ENCODE peak calls at places on chromosomes 2 and 18, in seven cellular contexts. A is fibroblast of mammary gland; Z is activated T-cell treated with anti-CD3 and anti-CD28 coated beads for 24 hours; U is NCI-H1092 treated with DMSO at 0.1 percent for 48 hours; H is activated T-helper 1 cell treated with anti-CD3 and anti-CD28 coated beads, Interleukin-2, amount 50 U/mL, for 16 hours; D is ascending aorta; S is activated CD8-positive, alpha-beta memory T cell treated with anti-CD3 and anti-CD28 coated beads, Interleukin-2, amount 50 U/mL, for 4 hours. W is an unnamed sample.

GRCh38 chr2:156405586-156405985 is 30.6 kb upstream of the GPD2 start:
- DNase-seq in H (no peak), D (peak; percentile 65), A (peak; percentile 62), U (no peak), S (no peak), Z (no peak), W (peak; percentile 92)

GRCh38 chr2:180077295-180077906 is 70.3 kb upstream of the CWC22 start:
- DNase-seq in D (no peak), U (peak; percentile 7), H (no peak), Z (no peak), A (peak; percentile 43), S (no peak), W (peak; percentile 63)

GRCh38 chr2:217743980-217744761 is 258.6 kb downstream of the TNS1 start:
- DNase-seq in H (no peak), A (peak; percentile 15), Z (no peak), U (peak; percentile 9), D (no peak), S (no peak), W (no peak)

GRCh38 chr2:159635006-159635746 is 18.8 kb upstream of the BAZ2B start:
- DNase-seq in U (no peak), S (no peak), H (no peak), D (no peak), Z (no peak), A (no peak), W (peak; percentile 4)

GRCh38 chr18:12741351-12741750 is 38.5 kb downstream of the PSMG2 start:
- DNase-seq in Z (no peak), U (no peak), S (no peak), H (no peak), A (peak; percentile 91), D (no peak), W (no peak)

GRCh38 chr18:23591011-23591410 is 4.7 kb upstream of the NPC1 start:
- DNase-seq in U (no peak), Z (no peak), H (no peak), S (no peak), D (no peak), A (peak; percentile 76), W (no peak)

GRCh38 chr2:71659868-71660518 is 206.6 kb downstream of the DYSF start:
- DNase-seq in Z (no peak), A (no peak), H (no peak), D (no peak), S (no peak), U (no peak), W (no peak)

GRCh38 chr2:219748673-219749570 is 121.5 kb downstream of the SLC4A3 start:
- DNase-seq in H (no peak), Z (no peak), A (no peak), S (no peak), U (no peak), D (no peak), W (no peak)

GRCh38 chr2:18614042-18614441 is 24.7 kb upstream of the NT5C1B start:
- DNase-seq in Z (no peak), S (no peak), H (no peak), U (no peak), A (no peak), D (no peak), W (no peak)

GRCh38 chr2:220533485-220533884 is 906.1 kb downstream of the SLC4A3 start:
- DNase-seq in A (peak; percentile 57), D (no peak), Z (no peak), U (no peak), S (no peak), H (no peak), W (peak; percentile 24)

GRCh38 chr2:30492185-30492584 is 45.1 kb downstream of the LCLAT1 start:
- DNase-seq in A (no peak), H (no peak), Z (no peak), S (no peak), U (no peak), D (no peak), W (no peak)

GRCh38 chr2:218083352-218083676 is 14.3 kb downstream of the RUFY4 start:
- DNase-seq in U (no peak), H (no peak), Z (no peak), D (no peak), S (no peak), A (no peak), W (no peak)

GRCh38 chr2:68103656-68104055 is 40.9 kb upstream of the C1D start:
- DNase-seq in U (no peak), S (no peak), Z (no peak), A (peak; percentile 44), H (no peak), D (no peak), W (no peak)

GRCh38 chr18:44715245-44715644 is 34.6 kb downstream of the SETBP1 start:
- DNase-seq in D (no peak), U (peak; percentile 52), Z (no peak), S (no peak), H (no peak), A (peak; percentile 79), W (no peak)

GRCh38 chr18:42446195-42446594 is 491.2 kb downstream of the PIK3C3 start:
- DNase-seq in H (no peak), A (peak; percentile 81), D (no peak), U (no peak), S (no peak), Z (no peak), W (no peak)

GRCh38 chr2:225091336-225091735 is 49.1 kb upstream of the DOCK10 start:
- DNase-seq in S (no peak), D (no peak), A (peak; percentile 99), H (no peak), U (no peak), Z (no peak), W (no peak)

GRCh38 chr18:10546557-10547300 is 20.9 kb downstream of the NAPG start:
- DNase-seq in D (no peak), U (no peak), A (no peak), H (no peak), Z (no peak), S (no peak), W (no peak)

GRCh38 chr2:195356026-195356425 is 301.0 kb upstream of the SLC39A10 start:
- DNase-seq in H (no peak), D (no peak), S (no peak), A (no peak), U (no peak), Z (no peak), W (no peak)

GRCh38 chr2:152050915-152051314 is 47.9 kb downstream of the CACNB4 start:
- DNase-seq in H (no peak), S (no peak), Z (no peak), U (no peak), D (no peak), A (no peak), W (peak; percentile 37)

GRCh38 chr2:179218848-179219594 is 45.6 kb downstream of the SESTD1 start:
- DNase-seq in Z (peak; percentile 38), H (no peak), U (peak; percentile 50), D (peak; percentile 88), S (peak; percentile 50), A (peak; percentile 89), W (peak; percentile 87)

GRCh38 chr2:126731353-126731752 is 75.4 kb downstream of the GYPC start:
- DNase-seq in A (no peak), D (no peak), Z (no peak), S (no peak), U (no peak), H (no peak), W (no peak)

GRCh38 chr2:102131564-102131963 is 11.0 kb upstream of the IL1R1 start:
- DNase-seq in U (no peak), D (no peak), H (no peak), Z (no peak), S (no peak), A (no peak), W (no peak)

GRCh38 chr2:216692636-216693413 is 2.5 kb downstream of the IGFBP5 start:
- DNase-seq in A (no peak), H (no peak), D (peak; percentile 93), U (peak; percentile 86), S (peak; percentile 76), Z (peak; percentile 66), W (peak; percentile 96)

GRCh38 chr2:12506846-12507245 is 209.9 kb upstream of the TRIB2 start:
- DNase-seq in D (no peak), H (no peak), A (peak; percentile 22), Z (no peak), S (no peak), U (no peak), W (no peak)

GRCh38 chr2:54437588-54437987 is 18.5 kb upstream of the SPTBN1 start:
- DNase-seq in S (no peak), Z (no peak), D (no peak), U (no peak), A (no peak), H (no peak), W (no peak)